ENCODE peak calls at places on chromosome 17, in six cellular contexts. Z is HFFc6, X is NCI-H82, Y is iPS DF 19.7, U is iPS DF 6.9, P is iris pigment epithelial cell. V is an unnamed sample.
A peak's percentile ranks its signal among the peaks of the same experiment; 100 is the strongest.

GRCh38 chr17:7038025-7038862 is 2.4 kb downstream of the SLC16A13 start:
- DNase-seq in Z (no peak), X (peak; percentile 39), Y (no peak), U (no peak), P (no peak), V (no peak)

GRCh38 chr17:35373984-35374765 is 754 bp upstream of the SLFN11 start:
- DNase-seq in Z (peak; percentile 50), X (no peak), Y (no peak), U (no peak), P (peak; percentile 57), V (peak; percentile 3)

GRCh38 chr17:13765701-13766100 is 164.0 kb upstream of the HS3ST3A1 start:
- DNase-seq in Z (peak; percentile 22), X (no peak), Y (no peak), U (no peak), P (no peak), V (no peak)

GRCh38 chr17:33021731-33022408 is 30.2 kb downstream of the SPACA3 start:
- DNase-seq in Z (peak; percentile 22), X (peak; percentile 61), Y (no peak), U (no peak), P (no peak), V (no peak)

GRCh38 chr17:2883544-2884203 is 87.4 kb downstream of the RAP1GAP2 start:
- DNase-seq in Z (no peak), X (peak; percentile 90), Y (no peak), U (no peak), P (peak; percentile 15), V (no peak)

GRCh38 chr17:36464765-36465088 is 21.8 kb upstream of the ZNHIT3 start:
- DNase-seq in Z (no peak), X (no peak), Y (no peak), U (no peak), P (no peak), V (no peak)

GRCh38 chr17:69853533-69854262 is 221.3 kb upstream of the KCNJ16 start:
- DNase-seq in Z (no peak), X (no peak), Y (no peak), U (no peak), P (peak; percentile 52), V (no peak)

GRCh38 chr17:32111141-32111771 is 31.0 kb upstream of the RHOT1 start:
- DNase-seq in Z (peak; percentile 47), X (peak; percentile 49), Y (no peak), U (no peak), P (peak; percentile 83), V (no peak)

GRCh38 chr17:8123695-8124349 is at the start of gene HES7:
- DNase-seq in Z (no peak), X (peak; percentile 89), Y (no peak), U (no peak), P (no peak), V (no peak)

GRCh38 chr17:74202879-74203432 is 522 bp upstream of the RPL38 start:
- DNase-seq in Z (no peak), X (peak; percentile 75), Y (no peak), U (no peak), P (no peak), V (no peak)

GRCh38 chr17:14006249-14006942 is 62.9 kb upstream of the COX10 start:
- DNase-seq in Z (no peak), X (no peak), Y (no peak), U (no peak), P (no peak), V (no peak)

GRCh38 chr17:67476787-67477335 is 99.8 kb downstream of the PITPNC1 start:
- DNase-seq in Z (no peak), X (no peak), Y (no peak), U (no peak), P (no peak), V (no peak)

GRCh38 chr17:30234954-30235353 is 543 bp downstream of the SLC6A4 start:
- DNase-seq in Z (no peak), X (no peak), Y (no peak), U (no peak), P (no peak), V (no peak)

GRCh38 chr17:18968945-18969887 is 17.3 kb downstream of the SLC5A10 start:
- DNase-seq in Z (no peak), X (no peak), Y (no peak), U (no peak), P (no peak), V (no peak)

GRCh38 chr17:83083368-83084201 is 4.2 kb downstream of the METRNL start:
- DNase-seq in Z (peak; percentile 99), X (no peak), Y (peak; percentile 59), U (peak; percentile 35), P (peak; percentile 96), V (peak; percentile 33)

GRCh38 chr17:82396601-82397435 is 21.3 kb upstream of the HEXD start:
- DNase-seq in Z (peak; percentile 82), X (no peak), Y (no peak), U (no peak), P (peak; percentile 80), V (no peak)

GRCh38 chr17:19978803-19979202 is 1.2 kb upstream of the AKAP10 start:
- DNase-seq in Z (no peak), X (no peak), Y (no peak), U (no peak), P (no peak), V (no peak)

GRCh38 chr17:13478326-13478830 is 123.4 kb downstream of the HS3ST3A1 start:
- DNase-seq in Z (peak; percentile 75), X (no peak), Y (no peak), U (no peak), P (no peak), V (no peak)

GRCh38 chr17:50680126-50680525 is 27.6 kb downstream of the ANKRD40 start:
- DNase-seq in Z (no peak), X (no peak), Y (no peak), U (no peak), P (no peak), V (no peak)

GRCh38 chr17:7015587-7016020 is 3.2 kb downstream of the RNASEK start:
- DNase-seq in Z (no peak), X (peak; percentile 37), Y (no peak), U (no peak), P (no peak), V (no peak)

GRCh38 chr17:57032343-57032742 is 52.7 kb upstream of the AKAP1 start:
- DNase-seq in Z (no peak), X (no peak), Y (no peak), U (no peak), P (no peak), V (no peak)

GRCh38 chr17:834136-834535 is 52.0 kb downstream of the MRM3 start:
- DNase-seq in Z (no peak), X (peak; percentile 52), Y (no peak), U (no peak), P (no peak), V (no peak)

GRCh38 chr17:81027591-81028505 is 7.1 kb upstream of the BAIAP2 start:
- DNase-seq in Z (no peak), X (peak; percentile 57), Y (no peak), U (no peak), P (no peak), V (no peak)

GRCh38 chr17:32525116-32525515 is 38.3 kb downstream of the CDK5R1 start:
- DNase-seq in Z (peak; percentile 37), X (peak; percentile 70), Y (no peak), U (no peak), P (peak; percentile 69), V (no peak)

GRCh38 chr17:17727111-17727659 is 45.9 kb downstream of the RAI1 start:
- DNase-seq in Z (no peak), X (no peak), Y (no peak), U (no peak), P (no peak), V (no peak)

GRCh38 chr17:5871666-5872065 is 198.5 kb upstream of the WSCD1 start:
- DNase-seq in Z (no peak), X (no peak), Y (no peak), U (no peak), P (no peak), V (no peak)

GRCh38 chr17:83144421-83145357 is 65.3 kb downstream of the METRNL start:
- DNase-seq in Z (no peak), X (no peak), Y (no peak), U (no peak), P (no peak), V (no peak)